ENCODE peak calls at places on chromosomes 12 and 14, in eight cellular contexts. H is tibial artery, D is psoas muscle, L is HepG2, G is PC-3, X is left ventricle myocardium inferior, P is fibroblast of lung, S is heart left ventricle. U is an unnamed sample.

GRCh38 chr12:133106253-133106652 is 23.8 kb downstream of the ZNF891 start:
- DNase-seq in H (no peak), D (no peak), L (no peak), X (no peak), P (peak; percentile 20), G (no peak), S (no peak), U (no peak)

GRCh38 chr12:48061943-48062719 is 43.7 kb downstream of the SENP1 start:
- DNase-seq in G (peak; percentile 47), L (no peak), H (no peak), S (no peak), X (no peak), P (peak; percentile 6), D (no peak), U (no peak)

GRCh38 chr14:34030864-34031263 is 80.0 kb upstream of the EGLN3 start:
- DNase-seq in L (no peak), S (no peak), G (no peak), X (peak; percentile 45), D (peak; percentile 53), P (peak; percentile 76), H (peak; percentile 28), U (no peak)

GRCh38 chr12:12282761-12283160 is 15.9 kb upstream of the LRP6 start:
- DNase-seq in G (peak; percentile 60), D (no peak), X (no peak), L (no peak), S (no peak), P (peak; percentile 90), H (no peak), U (no peak)

GRCh38 chr14:84809158-84809557 is 720.8 kb upstream of the FLRT2 start:
- DNase-seq in H (no peak), L (no peak), D (no peak), S (no peak), X (no peak), P (no peak), G (no peak), U (no peak)

GRCh38 chr12:55997535-55997859 is 421 bp downstream of the SUOX start:
- DNase-seq in D (no peak), G (peak; percentile 14), L (no peak), H (no peak), S (no peak), P (no peak), X (no peak), U (no peak)

GRCh38 chr12:93571854-93572711 is at the start of gene SOCS2:
- DNase-seq in P (peak; percentile 39), D (peak; percentile 50), H (peak; percentile 22), X (peak; percentile 38), S (peak; percentile 73), G (peak; percentile 20), L (no peak), U (no peak)

GRCh38 chr14:95538801-95539509 is 4.1 kb downstream of the GLRX5 start:
- DNase-seq in D (no peak), X (no peak), H (no peak), G (no peak), S (no peak), P (no peak), L (no peak), U (no peak)

GRCh38 chr14:35898217-35898775 is 72.2 kb downstream of the BRMS1L start:
- DNase-seq in P (no peak), G (no peak), S (no peak), L (no peak), H (no peak), D (no peak), X (no peak), U (no peak)

GRCh38 chr14:100874411-100875091 is 29.0 kb downstream of the RTL1 start:
- DNase-seq in S (peak; percentile 61), X (peak; percentile 2), H (no peak), P (no peak), G (no peak), L (no peak), D (peak; percentile 37), U (no peak)

GRCh38 chr14:74973905-74974363 is 18.5 kb upstream of the PGF start:
- DNase-seq in H (no peak), L (peak; percentile 39), G (no peak), D (no peak), S (no peak), P (no peak), X (no peak), U (peak; percentile 47)

GRCh38 chr12:21839776-21840175 is 65.3 kb upstream of the KCNJ8 start:
- DNase-seq in H (no peak), X (no peak), S (no peak), L (no peak), G (no peak), P (no peak), D (no peak), U (no peak)

GRCh38 chr12:102879144-102879763 is 37.8 kb downstream of the PAH start:
- DNase-seq in G (peak; percentile 75), L (no peak), X (peak; percentile 22), P (peak; percentile 24), H (peak; percentile 71), D (peak; percentile 57), S (no peak), U (no peak)

GRCh38 chr12:130956009-130956408 is 2.3 kb downstream of the ADGRD1 start:
- DNase-seq in P (no peak), H (no peak), L (no peak), G (no peak), S (no peak), D (no peak), X (no peak), U (no peak)

GRCh38 chr12:42905419-42905705 is 315.8 kb upstream of the PRICKLE1 start:
- DNase-seq in H (no peak), X (no peak), S (no peak), D (peak; percentile 57), L (no peak), G (no peak), P (no peak), U (no peak)

GRCh38 chr12:6452245-6452731 is 446 bp downstream of the TAPBPL start:
- DNase-seq in D (no peak), H (no peak), X (no peak), L (no peak), G (no peak), P (no peak), S (no peak), U (peak; percentile 69)

GRCh38 chr14:32319368-32320049 is 9.6 kb upstream of the AKAP6 start:
- DNase-seq in G (peak; percentile 84), S (no peak), X (no peak), H (no peak), D (no peak), P (peak; percentile 30), L (no peak), U (no peak)

GRCh38 chr14:78259831-78260230 is 89.7 kb downstream of the NRXN3 start:
- DNase-seq in L (no peak), S (no peak), G (no peak), D (no peak), P (peak; percentile 83), H (no peak), X (no peak), U (no peak)

GRCh38 chr14:20606190-20606901 is 15.2 kb upstream of the RNASE12 start:
- DNase-seq in H (no peak), S (no peak), D (no peak), P (no peak), X (no peak), L (peak; percentile 79), G (peak; percentile 72), U (no peak)

GRCh38 chr12:105281694-105282049 is 45.7 kb upstream of the APPL2 start:
- DNase-seq in X (no peak), S (no peak), D (no peak), G (peak; percentile 32), P (no peak), L (peak; percentile 40), H (no peak), U (no peak)
- H3K27ac ChIP-seq in X (no peak overlapping the region), S (no peak overlapping the region), D (no peak overlapping the region), G (peak overlapping the region; percentile 2), P (no peak overlapping the region), L (no peak overlapping the region), H (no peak overlapping the region), U (no peak overlapping the region)

GRCh38 chr14:68655961-68656360 is 136.9 kb downstream of the ZFP36L1 start:
- DNase-seq in H (no peak), L (peak; percentile 26), X (no peak), S (no peak), P (no peak), D (no peak), G (peak; percentile 52), U (no peak)
- TF ChIP-seq CTCF in H (peak; percentile 4), L (peak; percentile 78), X (peak; percentile 46), S (peak; percentile 31), P (no peak), D (no peak), G (peak; percentile 56), U (no peak)

DNA sequence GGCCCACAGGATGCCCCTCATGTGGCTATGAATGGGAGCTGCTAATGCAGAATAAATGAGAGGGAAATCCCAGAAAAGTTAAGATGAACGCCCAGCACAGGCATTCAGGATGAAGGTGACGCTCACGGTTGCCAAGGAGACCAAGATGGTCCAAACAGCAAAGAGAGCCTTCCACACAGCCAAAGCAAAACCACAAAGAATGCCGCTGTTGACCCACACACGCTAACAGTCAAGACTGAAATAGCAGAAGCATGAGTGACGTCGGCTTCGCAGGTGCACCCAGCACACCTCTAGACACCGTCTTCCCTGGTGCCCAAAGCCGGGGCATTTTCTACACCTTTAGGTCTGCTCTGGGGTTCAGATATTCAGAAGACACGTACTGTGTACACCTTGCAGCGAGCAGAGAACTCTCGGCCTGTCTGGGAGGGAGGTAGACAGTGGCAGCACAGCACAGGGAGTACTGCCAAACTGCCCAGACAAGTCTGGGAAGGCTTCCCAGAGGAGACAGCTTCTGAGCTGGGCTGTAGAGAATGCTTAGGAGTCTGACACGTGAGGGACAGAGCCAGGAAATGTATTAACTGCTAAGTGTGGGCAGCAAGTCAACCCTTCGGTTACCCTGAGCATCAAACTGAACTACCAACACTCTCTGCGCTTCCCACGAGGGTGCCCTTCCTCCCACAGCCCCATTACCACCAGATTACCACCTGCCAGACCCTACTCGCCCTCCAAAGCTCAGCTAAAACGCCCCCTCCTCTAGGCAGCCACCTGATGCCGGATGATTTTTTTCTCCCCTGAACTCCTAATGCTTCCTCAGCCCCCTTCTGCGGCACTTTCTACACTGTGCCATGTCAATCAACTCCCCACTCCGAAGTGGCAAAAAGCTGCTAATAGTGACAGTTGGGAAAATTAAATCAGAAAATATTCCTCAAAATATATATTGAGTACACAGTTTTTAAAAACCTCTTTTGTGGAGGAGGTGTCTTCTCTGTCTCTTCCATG is 50.1 kb downstream of the CCDC88C start:
- DNase-seq in G (peak; percentile 79), D (no peak), H (no peak), X (no peak), S (no peak), L (no peak), P (peak; percentile 97), U (no peak)
- H3K27ac ChIP-seq in G (peak overlapping the region; percentile 57), D (no peak overlapping the region), H (no peak overlapping the region), X (peak overlapping the region; percentile 25), S (no peak overlapping the region), L (no peak overlapping the region), P (no peak overlapping the region), U (no peak overlapping the region)

DNA sequence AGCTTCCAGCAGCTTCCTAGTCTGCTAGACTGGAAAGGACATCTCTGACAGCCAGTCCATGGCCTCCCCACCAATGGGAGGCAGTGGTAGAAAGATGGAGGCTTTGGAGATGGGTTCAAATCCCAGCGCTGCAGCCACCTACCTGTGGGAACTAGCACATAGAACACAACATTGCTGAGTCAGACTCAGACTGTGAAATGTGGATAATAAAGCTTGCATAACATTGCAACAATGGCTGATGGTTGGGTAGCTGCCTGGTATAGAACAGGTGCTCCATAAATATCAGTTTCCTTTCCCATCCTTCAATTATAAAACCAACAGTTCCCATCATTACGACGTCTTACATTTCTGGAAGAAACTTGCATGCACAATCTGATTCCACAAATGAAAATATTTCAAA is 94.6 kb downstream of the SLC8A3 start:
- DNase-seq in D (no peak), P (no peak), H (no peak), L (no peak), X (no peak), S (no peak), G (no peak), U (no peak)
- TF ChIP-seq CTCF in D (no peak), P (no peak), H (no peak), L (no peak), X (no peak), S (no peak), G (no peak), U (no peak)

U was measured in ascending aorta.